ENCODE peak calls at places on chromosomes 1 and 21, in five cellular contexts. C is adrenal gland, Y is AG04450, K is foreskin fibroblast, S is fibroblast of lung. L is an unnamed sample.

GRCh38 chr1:50426108-50426700 is 3.0 kb upstream of the DMRTA2 start:
- DNase-seq in C (no peak), Y (no peak), K (no peak), S (no peak), L (no peak)

GRCh38 chr1:215146252-215146975 is 63.9 kb downstream of the KCNK2 start:
- DNase-seq in C (no peak), Y (no peak), K (peak), S (peak), L (no peak)

GRCh38 chr1:198601936-198602889 is 36.6 kb upstream of the PTPRC start:
- DNase-seq in C (no peak), Y (no peak), K (peak), S (peak), L (peak)

GRCh38 chr1:116374340-116375164 is 1.5 kb downstream of the ATP1A1 start:
- DNase-seq in C (no peak), Y (no peak), K (peak), S (peak), L (no peak)

GRCh38 chr1:27179373-27179772 is 24.4 kb upstream of the SLC9A1 start:
- DNase-seq in C (no peak), Y (no peak), K (peak), S (no peak), L (no peak)

GRCh38 chr1:64469614-64469976 is 334 bp upstream of the CACHD1 start:
- DNase-seq in C (peak), Y (no peak), K (peak), S (peak), L (no peak)

GRCh38 chr1:54186056-54186455 is 13.8 kb downstream of the CYB5RL start:
- DNase-seq in C (no peak), Y (no peak), K (no peak), S (no peak), L (no peak)

GRCh38 chr1:185408675-185409270 is 91.7 kb upstream of the IVNS1ABP start:
- DNase-seq in C (no peak), Y (no peak), K (peak), S (peak), L (no peak)

GRCh38 chr1:99728494-99729235 is 37.8 kb downstream of the FRRS1 start:
- DNase-seq in C (no peak), Y (no peak), K (peak), S (peak), L (no peak)

GRCh38 chr1:89615676-89616598 is 17.0 kb upstream of the LRRC8C start:
- DNase-seq in C (no peak), Y (no peak), K (no peak), S (no peak), L (no peak)

GRCh38 chr1:197400522-197400902 is 132.5 kb downstream of the CRB1 start:
- DNase-seq in C (no peak), Y (no peak), K (no peak), S (no peak), L (no peak)

GRCh38 chr21:25658427-25658980 is 19.4 kb downstream of the JAM2 start:
- DNase-seq in C (no peak), Y (no peak), K (no peak), S (no peak), L (no peak)

GRCh38 chr1:167720965-167721616 is 691 bp upstream of the MPZL1 start:
- DNase-seq in C (peak), Y (no peak), K (peak), S (peak), L (peak)

GRCh38 chr1:7589080-7589735 is 181.9 kb upstream of the VAMP3 start:
- DNase-seq in C (peak), Y (no peak), K (no peak), S (no peak), L (no peak)

GRCh38 chr1:178576841-178577240 is 63.9 kb downstream of the TEX35 start:
- DNase-seq in C (no peak), Y (no peak), K (no peak), S (no peak), L (no peak)

GRCh38 chr1:25566186-25566729 is 22.9 kb downstream of the LDLRAP1 start:
- DNase-seq in C (no peak), Y (no peak), K (no peak), S (no peak), L (no peak)

GRCh38 chr1:200708769-200709168 is 29.9 kb upstream of the CAMSAP2 start:
- DNase-seq in C (no peak), Y (no peak), K (peak), S (peak), L (no peak)

GRCh38 chr1:151425103-151425502 is 25.7 kb downstream of the PSMB4 start:
- DNase-seq in C (no peak), Y (no peak), K (no peak), S (no peak), L (no peak)

GRCh38 chr1:117611894-117612481 is 6.1 kb downstream of the TENT5C start:
- DNase-seq in C (no peak), Y (no peak), K (no peak), S (peak), L (no peak)

GRCh38 chr1:117610036-117610435 is 4.2 kb downstream of the TENT5C start:
- DNase-seq in C (no peak), Y (no peak), K (no peak), S (no peak), L (no peak)

GRCh38 chr1:117612517-117613248 is 6.8 kb downstream of the TENT5C start:
- DNase-seq in C (no peak), Y (peak), K (peak), S (peak), L (peak)

GRCh38 chr1:117609471-117609911 is 3.6 kb downstream of the TENT5C start:
- DNase-seq in C (no peak), Y (no peak), K (no peak), S (no peak), L (no peak)

DNA sequence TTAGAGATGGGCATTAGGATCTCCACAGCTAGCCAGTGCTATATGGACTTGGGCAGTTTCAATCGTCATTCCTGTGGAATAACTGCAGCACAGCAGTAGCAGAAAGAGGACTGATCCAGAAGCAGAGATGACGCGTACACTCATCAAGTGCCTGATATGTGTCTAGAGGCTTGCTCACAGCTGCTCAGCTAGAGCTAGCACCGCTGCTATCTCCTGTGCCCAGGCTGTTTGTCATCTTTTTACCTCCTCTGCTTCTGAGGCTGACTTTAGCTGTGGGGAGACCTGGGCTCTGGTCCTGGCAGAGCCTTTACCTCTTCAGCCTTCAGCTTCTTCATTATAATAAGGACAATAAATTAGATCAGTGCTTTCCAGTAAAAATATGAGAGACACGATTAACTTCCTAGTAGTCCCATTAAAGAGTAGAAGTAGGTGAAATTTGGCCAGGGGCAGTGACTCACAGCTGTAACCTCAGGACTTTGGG is 5.3 kb downstream of the TENT5C start:
- DNase-seq in C (no peak), Y (no peak), K (no peak), S (no peak), L (no peak)
- H3K4me3 ChIP-seq in C (no peak), Y (no peak), K (no peak), S (no peak), L (no peak)

GRCh38 chr1:156860639-156861423 is at the start of gene NTRK1:
- DNase-seq in C (no peak), Y (no peak), K (peak), S (peak), L (no peak)
- TF ChIP-seq CTCF in C (no peak), Y (no peak), K (no peak), S (no peak), L (no peak)

GRCh38 chr21:39117571-39117970 is 65.7 kb downstream of the PSMG1 start:
- DNase-seq in C (no peak), Y (no peak), K (no peak), S (no peak), L (no peak)
- H3K4me3 ChIP-seq in C (no peak), Y (no peak), K (no peak), S (no peak), L (no peak)

GRCh38 chr1:66360285-66360724 is 173.6 kb upstream of the SGIP1 start:
- DNase-seq in C (no peak), Y (no peak), K (no peak), S (no peak), L (no peak)
- TF ChIP-seq CTCF in C (no peak), Y (no peak), K (peak), S (no peak), L (no peak)

L was measured in AG09309.